ENCODE peak calls at places on chromosomes 1 and 21, in five cellular contexts. S is ovary, U is breast epithelium, H is left ventricle myocardium inferior, M is endothelial cell of umbilical vein. D is an unnamed sample.

GRCh38 chr1:31657020-31657804 is 12.5 kb upstream of the PEF1 start:
- DNase-seq in H (no peak), U (no peak), M (no peak), S (no peak), D (no peak)

GRCh38 chr1:200488375-200489165 is 78.7 kb upstream of the ZNF281 start:
- DNase-seq in S (no peak), H (no peak), M (peak), U (no peak), D (no peak)

GRCh38 chr21:46191257-46191685 is 7.0 kb upstream of the SPATC1L start:
- DNase-seq in S (peak), H (no peak), M (peak), U (peak), D (peak)

GRCh38 chr1:67300561-67300960 is 7.1 kb upstream of the IL12RB2 start:
- DNase-seq in S (no peak), U (no peak), H (no peak), M (no peak), D (no peak)

GRCh38 chr1:228104526-228105251 is 1.6 kb upstream of the C1orf35 start:
- DNase-seq in M (no peak), H (no peak), U (no peak), S (no peak), D (no peak)

GRCh38 chr1:180527270-180527669 is 24.9 kb upstream of the ACBD6 start:
- DNase-seq in M (peak), S (no peak), H (no peak), U (no peak), D (no peak)

GRCh38 chr1:115454835-115455511 is 116.9 kb upstream of the NGF start:
- DNase-seq in H (peak), M (no peak), S (peak), U (no peak), D (no peak)

GRCh38 chr21:37862536-37862935 is 53.7 kb downstream of the KCNJ6 start:
- DNase-seq in S (no peak), H (no peak), U (no peak), M (peak), D (no peak)

DNA sequence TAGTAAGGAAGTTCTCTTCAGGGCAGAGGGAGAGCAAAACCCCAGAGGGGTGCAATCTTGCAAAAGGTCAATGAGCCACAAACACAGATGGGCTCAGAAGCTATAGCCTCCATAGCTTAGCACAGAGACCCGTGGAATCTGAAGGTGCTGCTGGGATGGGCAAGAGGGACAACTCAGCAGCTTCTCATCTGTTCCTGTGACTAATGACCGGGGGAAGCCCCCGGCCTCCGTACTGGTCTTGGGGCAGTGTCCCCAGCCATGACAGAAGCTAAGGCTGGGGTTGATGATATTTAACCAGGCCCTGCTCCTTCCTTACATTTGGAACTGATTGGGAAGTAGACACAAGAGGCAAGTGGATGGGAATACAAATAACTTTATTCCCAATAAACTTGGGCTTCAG is 19.1 kb downstream of the EXOC8 start:
- DNase-seq in M (no peak), H (no peak), U (no peak), S (no peak), D (no peak)
- H3K4me3 ChIP-seq in M (no peak), H (no peak), U (no peak), S (no peak), D (no peak)

DNA sequence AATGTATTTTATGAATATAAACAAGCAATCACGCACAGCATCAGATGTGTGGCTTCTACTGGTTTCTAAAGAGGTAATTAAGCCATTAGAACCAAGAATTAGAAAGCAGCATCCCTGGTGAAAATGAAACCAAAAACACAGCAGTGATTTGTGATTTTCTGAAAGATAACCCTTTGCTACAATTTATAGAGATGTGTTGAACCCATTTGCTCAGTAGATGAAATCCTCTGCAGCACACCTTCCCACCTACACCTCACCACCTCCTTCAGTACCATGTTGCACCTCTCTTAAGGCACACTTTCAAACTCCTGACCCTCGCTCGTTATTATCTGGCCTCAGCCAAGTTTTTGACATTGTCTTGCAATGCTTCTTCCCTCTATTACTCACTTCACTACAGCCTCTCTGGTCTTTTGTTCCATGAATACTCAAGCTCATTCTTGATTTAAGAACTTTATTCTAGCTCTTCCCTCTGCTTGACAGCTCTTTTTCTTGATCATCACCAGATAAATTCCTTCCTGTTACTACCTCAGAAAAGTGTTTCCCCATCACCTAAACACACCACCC is 38.6 kb downstream of the NSL1 start:
- DNase-seq in H (no peak), U (no peak), M (no peak), S (no peak), D (no peak)
- H3K4me3 ChIP-seq in H (peak), U (peak), M (no peak), S (peak), D (peak)

GRCh38 chr1:113808450-113809195 is 3.7 kb downstream of the RSBN1 start:
- DNase-seq in S (no peak), M (peak), H (no peak), U (no peak), D (no peak)
- H3K4me3 ChIP-seq in S (no peak), M (no peak), H (no peak), U (no peak), D (peak)

DNA sequence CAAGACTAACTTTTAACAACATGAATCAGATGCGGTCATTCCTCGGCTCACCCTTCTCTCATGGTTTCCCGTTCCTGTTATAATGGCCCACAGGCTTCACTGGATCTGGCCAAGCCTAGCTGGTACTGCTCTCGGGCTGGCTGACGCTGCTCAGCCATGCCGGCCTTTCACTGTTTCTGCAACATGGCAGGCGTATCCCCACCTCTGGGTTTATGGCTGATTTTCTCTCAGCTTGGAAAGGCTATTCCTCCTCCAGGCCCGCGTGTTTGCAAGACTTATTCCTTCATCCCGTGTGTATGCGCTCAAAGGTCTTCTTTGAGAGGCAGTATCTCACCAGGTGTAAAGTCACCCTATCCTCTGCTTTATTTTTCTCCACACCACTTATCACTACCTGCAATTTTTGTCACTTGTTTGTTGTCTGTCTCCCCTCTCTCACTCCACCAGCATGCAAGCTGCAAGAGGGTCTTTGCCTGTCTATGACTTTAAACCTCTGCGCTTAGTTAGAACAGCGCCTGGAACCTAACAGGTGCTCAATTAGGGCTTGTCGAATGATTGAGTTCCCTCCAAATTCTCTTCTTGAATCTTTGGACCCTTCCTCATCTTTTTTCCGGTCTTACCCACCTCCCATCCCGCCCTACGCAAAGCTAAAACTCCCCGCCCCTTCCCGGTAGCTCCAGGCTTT is 495 bp upstream of the RAP1A start:
- DNase-seq in M (no peak), H (no peak), S (no peak), U (no peak), D (no peak)
- H3K4me3 ChIP-seq in M (peak), H (peak), S (peak), U (peak), D (peak)

GRCh38 chr1:26160527-26161407 is 1.9 kb downstream of the FAM110D start:
- DNase-seq in M (peak), S (peak), U (no peak), H (no peak), D (no peak)

GRCh38 chr1:26159113-26160039 is 497 bp downstream of the FAM110D start:
- DNase-seq in S (peak), U (peak), M (no peak), H (peak), D (no peak)

GRCh38 chr1:26156285-26157038 is 2.4 kb upstream of the FAM110D start:
- DNase-seq in H (peak), M (peak), S (no peak), U (no peak), D (no peak)

GRCh38 chr1:26155370-26156284 is 3.3 kb upstream of the FAM110D start:
- DNase-seq in H (no peak), M (no peak), S (no peak), U (no peak), D (no peak)

DNA sequence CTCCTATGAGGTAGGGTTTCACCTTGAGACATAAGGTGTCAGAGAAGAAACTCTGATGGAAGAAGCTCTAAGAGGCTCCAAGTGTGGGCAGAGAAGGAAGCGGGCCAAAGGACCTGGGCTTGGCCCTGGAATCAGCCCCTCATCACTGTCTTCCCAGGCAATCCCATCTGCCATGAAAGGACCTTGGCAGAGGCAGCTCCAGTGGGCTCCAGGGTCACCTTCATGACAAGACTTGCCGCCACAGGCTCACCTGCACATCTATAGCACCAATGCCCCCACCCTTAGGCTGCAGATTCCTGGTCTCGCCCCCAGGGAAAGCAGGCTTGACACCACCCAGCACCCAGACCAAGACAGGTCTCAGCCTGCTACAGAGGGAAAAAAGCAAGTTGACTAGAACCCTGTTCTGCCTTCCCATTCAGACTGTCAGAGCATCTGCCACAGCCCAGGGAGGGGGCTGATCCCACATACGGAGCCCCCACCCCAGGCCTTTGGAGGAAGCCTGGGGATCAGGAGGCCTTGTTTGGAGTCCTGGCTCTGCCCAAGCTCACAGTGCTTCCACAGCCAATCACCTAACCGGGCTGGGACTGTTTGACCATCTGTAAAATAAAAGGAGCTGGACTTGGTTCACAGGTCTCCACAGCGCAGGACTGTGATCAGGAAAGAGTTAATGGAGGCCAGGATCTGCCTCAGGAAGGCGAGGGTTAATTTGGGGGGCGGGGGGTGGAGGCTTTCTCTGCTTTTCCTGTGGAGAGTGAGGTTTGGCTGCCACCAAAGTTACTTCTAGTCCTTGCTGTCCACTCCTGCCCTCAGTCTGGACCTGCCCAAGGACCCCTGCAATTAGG is at the start of gene FAM110D:
- DNase-seq in S (no peak), H (peak), U (peak), M (peak), D (no peak)
- H3K4me3 ChIP-seq in S (no peak), H (peak), U (peak), M (no peak), D (no peak)